ENCODE peak calls at places on chromosomes 6 and 20, in four cellular contexts. One of them, this sample, is unnamed. For H3K9me3, the result is how much of the 10 kb centered on the place peaks cover.

GRCh38 chr6:48584846-48585245 is 473.8 kb upstream of the PTCHD4 start:
- DNase-seq in stomach: no peak
- DNase-seq in breast epithelium: no peak
- DNase-seq in esophagus squamous epithelium: no peak
- DNase-seq in this sample: no peak

GRCh38 chr6:24902782-24903181 is 33.0 kb downstream of the RIPOR2 start:
- DNase-seq in stomach: no peak
- DNase-seq in breast epithelium: no peak
- DNase-seq in esophagus squamous epithelium: no peak
- DNase-seq in this sample: no peak

GRCh38 chr6:166670013-166670412 is 43.0 kb upstream of the RPS6KA2 start:
- DNase-seq in stomach: no peak
- DNase-seq in breast epithelium: no peak
- DNase-seq in esophagus squamous epithelium: no peak
- DNase-seq in this sample: no peak

GRCh38 chr6:5941188-5941587 is 65.5 kb downstream of the NRN1 start:
- DNase-seq in stomach: no peak
- DNase-seq in breast epithelium: no peak
- DNase-seq in esophagus squamous epithelium: no peak
- DNase-seq in this sample: no peak

GRCh38 chr6:105424177-105424783 is 21.4 kb upstream of the PREP start:
- DNase-seq in stomach: peak
- DNase-seq in breast epithelium: peak
- DNase-seq in esophagus squamous epithelium: no peak
- DNase-seq in this sample: peak

GRCh38 chr6:163728442-163729126 is 314.1 kb downstream of the QKI start:
- DNase-seq in stomach: no peak
- DNase-seq in breast epithelium: no peak
- DNase-seq in esophagus squamous epithelium: no peak
- DNase-seq in this sample: no peak

GRCh38 chr6:72857791-72858190 is 235.9 kb downstream of the KCNQ5 start:
- DNase-seq in stomach: no peak
- DNase-seq in breast epithelium: no peak
- DNase-seq in esophagus squamous epithelium: no peak
- DNase-seq in this sample: no peak

GRCh38 chr20:47365023-47365764 is 8.7 kb upstream of the ZMYND8 start:
- DNase-seq in stomach: no peak
- DNase-seq in breast epithelium: no peak
- DNase-seq in esophagus squamous epithelium: no peak
- DNase-seq in this sample: no peak

GRCh38 chr6:89409461-89410035 is 2.5 kb downstream of the RRAGD start:
- DNase-seq in stomach: no peak
- DNase-seq in breast epithelium: no peak
- DNase-seq in esophagus squamous epithelium: no peak
- DNase-seq in this sample: no peak

GRCh38 chr6:133701633-133702331 is 187.1 kb upstream of the TCF21 start:
- DNase-seq in stomach: no peak
- DNase-seq in breast epithelium: no peak
- DNase-seq in esophagus squamous epithelium: no peak
- DNase-seq in this sample: peak

GRCh38 chr6:19988555-19988954 is 151.4 kb downstream of the ID4 start:
- DNase-seq in stomach: no peak
- DNase-seq in breast epithelium: no peak
- DNase-seq in esophagus squamous epithelium: no peak
- DNase-seq in this sample: no peak

GRCh38 chr6:31769684-31770371 is 7.3 kb downstream of the VWA7 start:
- DNase-seq in stomach: peak
- DNase-seq in breast epithelium: peak
- DNase-seq in esophagus squamous epithelium: no peak
- DNase-seq in this sample: peak

GRCh38 chr20:57620274-57620990 is at the start of gene ZBP1:
- DNase-seq in stomach: peak
- DNase-seq in breast epithelium: no peak
- DNase-seq in esophagus squamous epithelium: no peak
- DNase-seq in this sample: no peak

GRCh38 chr6:125546827-125547226 is 202.6 kb upstream of the HEY2 start:
- DNase-seq in stomach: no peak
- DNase-seq in breast epithelium: no peak
- DNase-seq in esophagus squamous epithelium: no peak
- DNase-seq in this sample: peak

GRCh38 chr20:40863337-40863919 is 165.2 kb upstream of the TOP1 start:
- DNase-seq in stomach: no peak
- DNase-seq in breast epithelium: no peak
- DNase-seq in esophagus squamous epithelium: no peak
- DNase-seq in this sample: no peak

GRCh38 chr20:48319943-48320584 is 507.7 kb downstream of the PREX1 start:
- DNase-seq in stomach: no peak
- DNase-seq in breast epithelium: no peak
- DNase-seq in esophagus squamous epithelium: no peak
- DNase-seq in this sample: no peak

GRCh38 chr20:52923123-52923543 is 49.0 kb upstream of the TSHZ2 start:
- DNase-seq in stomach: no peak
- DNase-seq in breast epithelium: no peak
- DNase-seq in esophagus squamous epithelium: no peak
- DNase-seq in this sample: no peak

GRCh38 chr6:116265081-116265829 is 11.4 kb upstream of the TSPYL4 start:
- DNase-seq in stomach: peak
- DNase-seq in breast epithelium: no peak
- DNase-seq in esophagus squamous epithelium: no peak
- DNase-seq in this sample: no peak

GRCh38 chr6:163338671-163339405 is 75.7 kb upstream of the QKI start:
- DNase-seq in stomach: no peak
- DNase-seq in breast epithelium: no peak
- DNase-seq in esophagus squamous epithelium: no peak
- DNase-seq in this sample: no peak

GRCh38 chr6:56802570-56802969 is 152.3 kb upstream of the BEND6 start:
- DNase-seq in stomach: no peak
- DNase-seq in breast epithelium: no peak
- DNase-seq in esophagus squamous epithelium: no peak
- DNase-seq in this sample: no peak

GRCh38 chr20:58959652-58960051 is 21.4 kb upstream of the NELFCD start:
- DNase-seq in stomach: no peak
- DNase-seq in breast epithelium: no peak
- DNase-seq in esophagus squamous epithelium: no peak
- DNase-seq in this sample: no peak

GRCh38 chr6:76702187-76702586 is 629.7 kb upstream of the IMPG1 start:
- DNase-seq in stomach: no peak
- DNase-seq in breast epithelium: no peak
- DNase-seq in esophagus squamous epithelium: no peak
- DNase-seq in this sample: no peak

GRCh38 chr6:155196891-155197290 is 66.9 kb upstream of the CLDN20 start:
- DNase-seq in stomach: no peak
- DNase-seq in breast epithelium: no peak
- DNase-seq in esophagus squamous epithelium: no peak
- DNase-seq in this sample: no peak

GRCh38 chr6:19039287-19039686 is 652.1 kb downstream of the RNF144B start:
- DNase-seq in stomach: no peak
- DNase-seq in breast epithelium: no peak
- DNase-seq in esophagus squamous epithelium: no peak
- DNase-seq in this sample: no peak

GRCh38 chr6:20706293-20707165 is 172.3 kb downstream of the CDKAL1 start:
- DNase-seq in stomach: no peak
- DNase-seq in breast epithelium: no peak
- DNase-seq in esophagus squamous epithelium: no peak
- DNase-seq in this sample: no peak

GRCh38 chr6:4778086-4778485 is 1.9 kb downstream of the CDYL start:
- DNase-seq in stomach: no peak
- DNase-seq in breast epithelium: no peak
- DNase-seq in esophagus squamous epithelium: no peak
- DNase-seq in this sample: no peak

GRCh38 chr20:41154436-41155176 is 17.3 kb downstream of the PLCG1 start:
- DNase-seq in stomach: no peak
- DNase-seq in breast epithelium: no peak
- DNase-seq in esophagus squamous epithelium: no peak
- DNase-seq in this sample: no peak

GRCh38 chr6:107098436-107099307 is 16.6 kb downstream of the BEND3 start:
- DNase-seq in stomach: peak
- DNase-seq in breast epithelium: no peak
- DNase-seq in esophagus squamous epithelium: no peak
- DNase-seq in this sample: no peak

GRCh38 chr6:117992856-117993255 is 85.8 kb downstream of the SLC35F1 start:
- DNase-seq in stomach: no peak
- DNase-seq in breast epithelium: no peak
- DNase-seq in esophagus squamous epithelium: no peak
- DNase-seq in this sample: no peak

GRCh38 chr20:49715466-49715865 is 1.8 kb upstream of the B4GALT5 start:
- DNase-seq in stomach: no peak
- DNase-seq in breast epithelium: no peak
- DNase-seq in esophagus squamous epithelium: no peak
- DNase-seq in this sample: no peak

GRCh38 chr20:49711331-49711987 is 2.2 kb downstream of the B4GALT5 start:
- DNase-seq in stomach: no peak
- DNase-seq in breast epithelium: no peak
- DNase-seq in esophagus squamous epithelium: no peak
- DNase-seq in this sample: no peak

GRCh38 chr20:49712118-49712517 is 1.6 kb downstream of the B4GALT5 start:
- DNase-seq in stomach: no peak
- DNase-seq in breast epithelium: no peak
- DNase-seq in esophagus squamous epithelium: no peak
- DNase-seq in this sample: no peak

GRCh38 chr20:49712918-49713778 is 530 bp downstream of the B4GALT5 start:
- DNase-seq in stomach: peak
- DNase-seq in breast epithelium: peak
- DNase-seq in esophagus squamous epithelium: no peak
- DNase-seq in this sample: peak

DNA sequence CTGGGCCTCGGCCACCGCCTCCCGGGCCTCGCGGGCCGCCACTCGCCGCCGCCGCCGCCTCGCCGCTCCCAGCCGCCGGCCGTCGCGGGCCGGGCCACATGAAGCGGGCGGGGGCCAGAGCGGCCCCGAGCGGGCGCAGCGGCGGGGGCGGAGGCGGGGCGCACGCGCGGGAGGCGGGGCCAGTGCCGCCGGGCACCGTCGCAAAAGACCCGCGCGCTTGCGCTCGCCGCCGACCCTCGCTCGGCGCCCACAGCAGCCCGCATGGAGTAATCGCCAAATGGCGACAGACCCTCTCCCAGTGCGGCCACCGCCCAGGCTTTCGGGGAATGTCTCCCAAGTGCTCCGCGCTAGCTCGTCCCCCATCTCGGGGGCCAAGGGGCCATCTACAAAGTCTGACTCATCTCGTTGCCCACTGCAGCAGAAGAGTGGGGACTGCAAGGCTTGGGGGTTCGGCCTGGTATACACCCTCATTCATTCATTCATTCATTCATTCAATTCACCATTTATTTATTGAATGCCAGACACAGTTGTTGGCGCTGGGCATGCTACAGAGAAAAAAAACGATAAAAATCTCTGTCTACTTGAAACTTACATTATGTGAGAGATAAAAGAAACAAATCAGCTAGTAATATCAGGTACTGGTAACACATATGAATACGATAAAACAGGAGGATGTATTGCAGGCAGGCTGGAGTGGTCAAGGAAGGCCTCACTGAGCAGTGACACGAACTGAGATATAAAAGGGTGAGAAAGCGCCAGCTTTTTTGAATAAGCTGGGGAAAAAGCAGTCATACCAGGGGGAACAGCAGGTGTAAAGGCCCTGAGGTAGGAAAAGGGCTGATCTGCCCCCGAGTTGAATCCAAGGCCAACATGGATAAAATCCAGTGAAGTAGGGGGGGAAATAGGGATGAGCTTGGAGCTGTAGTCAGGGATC is at the start of gene B4GALT5:
- DNase-seq in stomach: peak
- DNase-seq in breast epithelium: peak
- DNase-seq in esophagus squamous epithelium: no peak
- DNase-seq in this sample: peak
- TF ChIP-seq POLR2A in stomach: no peak
- TF ChIP-seq POLR2A in breast epithelium: no peak
- TF ChIP-seq POLR2A in esophagus squamous epithelium: no peak
- TF ChIP-seq POLR2A in this sample: no peak

GRCh38 chr6:83053678-83054077 is 12.0 kb downstream of the UBE3D start:
- DNase-seq in stomach: no peak
- DNase-seq in breast epithelium: no peak
- DNase-seq in esophagus squamous epithelium: no peak
- DNase-seq in this sample: no peak

GRCh38 chr6:83055366-83055964 is 10.2 kb downstream of the UBE3D start:
- DNase-seq in stomach: peak
- DNase-seq in breast epithelium: no peak
- DNase-seq in esophagus squamous epithelium: no peak
- DNase-seq in this sample: peak

GRCh38 chr6:83062225-83062624 is 3.4 kb downstream of the UBE3D start:
- DNase-seq in stomach: no peak
- DNase-seq in breast epithelium: no peak
- DNase-seq in esophagus squamous epithelium: no peak
- DNase-seq in this sample: no peak

GRCh38 chr6:83057705-83058321 is 7.8 kb downstream of the UBE3D start:
- DNase-seq in stomach: no peak
- DNase-seq in breast epithelium: no peak
- DNase-seq in esophagus squamous epithelium: no peak
- DNase-seq in this sample: peak
- TF ChIP-seq CTCF in stomach: no peak
- TF ChIP-seq CTCF in breast epithelium: peak
- TF ChIP-seq CTCF in esophagus squamous epithelium: no peak
- TF ChIP-seq CTCF in this sample: no peak

GRCh38 chr6:137493218-137494038 is 766 bp downstream of the OLIG3 start:
- DNase-seq in stomach: no peak
- DNase-seq in breast epithelium: no peak
- DNase-seq in esophagus squamous epithelium: no peak
- DNase-seq in this sample: peak

GRCh38 chr6:137491478-137491877 is 2.7 kb downstream of the OLIG3 start:
- DNase-seq in stomach: no peak
- DNase-seq in breast epithelium: no peak
- DNase-seq in esophagus squamous epithelium: no peak
- DNase-seq in this sample: no peak

GRCh38 chr6:137494281-137494966 is at the start of gene OLIG3:
- DNase-seq in stomach: no peak
- DNase-seq in breast epithelium: no peak
- DNase-seq in esophagus squamous epithelium: no peak
- DNase-seq in this sample: no peak

GRCh38 chr6:137492289-137492688 is 1.9 kb downstream of the OLIG3 start:
- DNase-seq in stomach: no peak
- DNase-seq in breast epithelium: no peak
- DNase-seq in esophagus squamous epithelium: no peak
- DNase-seq in this sample: no peak

DNA sequence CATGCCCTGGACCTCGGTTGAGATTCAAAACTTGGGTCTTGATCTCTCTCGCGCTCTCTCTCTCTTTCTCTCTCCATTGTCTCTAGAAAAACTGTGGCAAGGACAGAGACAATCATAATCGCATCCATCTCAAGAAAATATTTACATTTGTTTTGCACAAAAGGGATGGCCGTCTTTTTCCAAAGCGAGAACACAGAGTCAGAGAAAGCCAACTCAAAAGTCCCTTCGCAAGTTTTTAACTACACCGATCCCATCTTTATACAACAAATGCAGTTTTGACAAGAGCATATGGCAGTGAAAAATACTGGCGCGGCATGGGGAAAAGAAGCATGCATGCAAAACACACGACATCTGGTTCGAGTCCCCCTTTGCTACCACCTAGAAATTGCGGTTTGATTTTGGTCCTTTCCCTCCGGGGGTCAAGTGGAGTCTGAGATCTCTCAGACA is 1.4 kb downstream of the OLIG3 start:
- DNase-seq in stomach: no peak
- DNase-seq in breast epithelium: no peak
- DNase-seq in esophagus squamous epithelium: no peak
- DNase-seq in this sample: no peak
- H3K9me3 ChIP-seq in stomach: under half
- H3K9me3 ChIP-seq in breast epithelium: under half
- H3K9me3 ChIP-seq in esophagus squamous epithelium: under half
- H3K9me3 ChIP-seq in this sample: under half

GRCh38 chr20:62794007-62794724 is 2.1 kb upstream of the MRGBP start:
- DNase-seq in stomach: peak
- DNase-seq in breast epithelium: peak
- DNase-seq in esophagus squamous epithelium: peak
- DNase-seq in this sample: peak
- TF ChIP-seq POLR2A in stomach: no peak
- TF ChIP-seq POLR2A in breast epithelium: peak
- TF ChIP-seq POLR2A in esophagus squamous epithelium: peak
- TF ChIP-seq POLR2A in this sample: peak